ENCODE peak calls at places on chromosomes 6 and 20, in four cellular contexts. L is NCI-H187 treated with DMSO at 0.1 percent for 48 hours, J is GM13976, I is A549. S is an unnamed sample.

GRCh38 chr6:37646986-37647764 is 50.5 kb downstream of the MDGA1 start:
- DNase-seq in I (no peak), J (no peak), L (no peak), S (no peak)

GRCh38 chr6:129744201-129744879 is 34.4 kb upstream of the ARHGAP18 start:
- DNase-seq in L (no peak), I (peak; percentile 23), J (no peak), S (no peak)

GRCh38 chr6:170383466-170384075 is 77.0 kb downstream of the FAM120B start:
- DNase-seq in I (no peak), J (no peak), L (no peak), S (no peak)

GRCh38 chr20:62899633-62900051 is 26.7 kb downstream of the DIDO1 start:
- DNase-seq in L (no peak), J (no peak), I (no peak), S (no peak)

GRCh38 chr6:101926149-101926925 is 532.8 kb downstream of the GRIK2 start:
- DNase-seq in I (peak; percentile 28), L (no peak), J (no peak), S (no peak)

GRCh38 chr6:21804941-21805610 is 211.5 kb downstream of the SOX4 start:
- DNase-seq in I (no peak), L (no peak), J (no peak), S (no peak)

GRCh38 chr6:69663215-69663614 is 133.6 kb downstream of the LMBRD1 start:
- DNase-seq in J (no peak), I (no peak), L (no peak), S (no peak)

GRCh38 chr6:76351275-76351674 is 278.8 kb upstream of the IMPG1 start:
- DNase-seq in J (no peak), L (no peak), I (peak; percentile 12), S (no peak)

GRCh38 chr20:19757487-19757972 is 528 bp upstream of the RIN2 start:
- DNase-seq in I (peak; percentile 58), L (no peak), J (no peak), S (peak; percentile 70)

GRCh38 chr6:104286641-104287040 is 573.1 kb downstream of the HACE1 start:
- DNase-seq in L (no peak), J (no peak), I (no peak), S (no peak)

GRCh38 chr6:1856381-1856780 is 246.7 kb downstream of the FOXC1 start:
- DNase-seq in I (no peak), J (peak; percentile 57), L (peak; percentile 88), S (no peak)

GRCh38 chr6:108581932-108582500 is 21.3 kb downstream of the FOXO3 start:
- DNase-seq in L (no peak), I (no peak), J (no peak), S (no peak)

GRCh38 chr6:119370063-119370462 is 20.5 kb upstream of the MAN1A1 start:
- DNase-seq in L (no peak), J (no peak), I (no peak), S (no peak)

GRCh38 chr6:42555477-42556457 is 8.1 kb upstream of the UBR2 start:
- DNase-seq in J (no peak), I (peak; percentile 38), L (no peak), S (peak; percentile 44)

GRCh38 chr6:36441307-36441894 is 1.3 kb downstream of the PXT1 start:
- DNase-seq in I (peak; percentile 99), J (peak; percentile 87), L (peak; percentile 37), S (peak; percentile 92)

GRCh38 chr6:43478008-43478372 is 620 bp downstream of the TJAP1 start:
- DNase-seq in J (no peak), L (no peak), I (no peak), S (no peak)

GRCh38 chr6:148440877-148441453 is 98.3 kb downstream of the SASH1 start:
- DNase-seq in L (no peak), J (no peak), I (peak; percentile 77), S (no peak)

GRCh38 chr6:53598584-53598983 is 53.7 kb upstream of the GCLC start:
- DNase-seq in I (no peak), L (no peak), J (no peak), S (no peak)